ENCODE peak calls at places on chromosomes 7 and 10, in seven cellular contexts. X, S, Y, U, A, W and R are unnamed samples.

GRCh38 chr10:132449051-132449825 is 52.2 kb downstream of the PWWP2B start:
- DNase-seq in Y (no peak), S (peak), A (no peak), W (peak), X (no peak), U (peak), R (no peak)

GRCh38 chr7:122622682-122623081 is 76.2 kb downstream of the RNF133 start:
- DNase-seq in U (no peak), S (no peak), A (no peak), Y (no peak), W (no peak), X (no peak), R (no peak)

GRCh38 chr7:123645516-123645915 is 10.2 kb upstream of the LMOD2 start:
- DNase-seq in X (peak), A (no peak), Y (peak), W (no peak), U (no peak), S (no peak), R (no peak)

GRCh38 chr10:71536332-71536731 is 139.6 kb downstream of the CDH23 start:
- DNase-seq in A (no peak), X (no peak), U (no peak), Y (no peak), S (no peak), W (no peak), R (no peak)

GRCh38 chr10:86918022-86918471 is 39.4 kb downstream of the MMRN2 start:
- DNase-seq in W (no peak), Y (peak), X (no peak), A (peak), U (no peak), S (no peak), R (peak)

GRCh38 chr7:12210179-12211053 is 678 bp upstream of the TMEM106B start:
- DNase-seq in Y (no peak), A (peak), S (peak), W (peak), U (no peak), X (no peak), R (peak)

GRCh38 chr7:22934473-22935065 is 79.4 kb downstream of the HYCC1 start:
- DNase-seq in Y (no peak), W (no peak), A (peak), S (no peak), U (no peak), X (no peak), R (peak)

GRCh38 chr10:78964274-78964951 is 104.4 kb upstream of the ZMIZ1 start:
- DNase-seq in Y (no peak), X (no peak), W (no peak), U (no peak), S (no peak), A (no peak), R (no peak)

GRCh38 chr10:133565441-133566294 is at the start of gene SYCE1:
- DNase-seq in S (no peak), W (no peak), A (no peak), U (no peak), Y (no peak), X (no peak), R (no peak)

GRCh38 chr7:2276107-2276506 is 34.1 kb downstream of the NUDT1 start:
- DNase-seq in U (no peak), Y (no peak), W (no peak), X (no peak), A (no peak), S (no peak), R (no peak)

GRCh38 chr10:74825371-74826141 is 844 bp upstream of the KAT6B start:
- DNase-seq in W (peak), S (peak), Y (no peak), X (peak), A (no peak), U (peak), R (no peak)

GRCh38 chr10:77165445-77166316 is 471.9 kb downstream of the KCNMA1 start:
- DNase-seq in U (peak), Y (peak), A (peak), W (peak), X (peak), S (peak), R (peak)

GRCh38 chr10:32348297-32349198 is 1.6 kb upstream of the EPC1 start:
- DNase-seq in A (no peak), S (no peak), W (no peak), Y (no peak), X (no peak), U (no peak), R (no peak)

GRCh38 chr10:78448470-78448869 is 414.8 kb downstream of the RPS24 start:
- DNase-seq in W (no peak), S (no peak), X (no peak), Y (no peak), U (no peak), A (no peak), R (no peak)

GRCh38 chr10:95236068-95236903 is 42.2 kb downstream of the ACSM6 start:
- DNase-seq in S (peak), X (no peak), A (peak), Y (peak), W (no peak), U (peak), R (peak)

GRCh38 chr7:111082351-111082750 is 8.6 kb upstream of the LRRN3 start:
- DNase-seq in S (no peak), W (no peak), X (peak), A (peak), Y (no peak), U (no peak), R (peak)

GRCh38 chr10:101066890-101067355 is 5.1 kb downstream of the KAZALD1 start:
- DNase-seq in U (no peak), S (peak), W (no peak), X (peak), Y (no peak), A (no peak), R (no peak)

GRCh38 chr10:5531558-5532230 is 6.9 kb downstream of the CALML3 start:
- DNase-seq in W (peak), S (no peak), A (no peak), U (no peak), X (no peak), Y (no peak), R (no peak)